ENCODE peak calls at places on chromosome 12, in six cellular contexts. Z, E, V, D, M and I are unnamed samples.
A peak's percentile ranks its signal among the peaks of the same experiment; 100 is the strongest.

GRCh38 chr12:113222730-113223531 is 1.7 kb downstream of the TPCN1 start:
- DNase-seq in V (no peak), M (no peak), E (peak; percentile 89), Z (no peak), D (peak; percentile 40), I (peak; percentile 61)

GRCh38 chr12:5796171-5797091 is 148.6 kb downstream of the ANO2 start:
- DNase-seq in V (peak; percentile 83), M (peak; percentile 49), D (peak; percentile 82), Z (no peak), E (peak; percentile 22), I (peak; percentile 30)

GRCh38 chr12:48041591-48042423 is 37.5 kb upstream of the COL2A1 start:
- DNase-seq in D (no peak), Z (no peak), M (no peak), V (no peak), E (no peak), I (no peak)

GRCh38 chr12:44618960-44619359 is 257.2 kb downstream of the NELL2 start:
- DNase-seq in D (no peak), Z (no peak), E (no peak), V (peak; percentile 58), M (no peak), I (peak; percentile 27)

GRCh38 chr12:44942714-44943113 is 66.6 kb upstream of the NELL2 start:
- DNase-seq in M (no peak), Z (no peak), V (no peak), E (no peak), D (no peak), I (no peak)

GRCh38 chr12:8956073-8956472 is 6.6 kb upstream of the M6PR start:
- DNase-seq in E (no peak), D (no peak), M (no peak), Z (no peak), V (no peak), I (no peak)

GRCh38 chr12:25852792-25853191 is 105.7 kb upstream of the RASSF8 start:
- DNase-seq in Z (no peak), V (no peak), E (peak; percentile 95), D (no peak), M (no peak), I (no peak)

GRCh38 chr12:103637429-103637828 is 50.4 kb downstream of the STAB2 start:
- DNase-seq in E (no peak), M (no peak), Z (no peak), V (no peak), D (no peak), I (no peak)

GRCh38 chr12:114684098-114684869 is at the start of gene TBX3:
- DNase-seq in D (peak; percentile 96), E (peak; percentile 99), Z (peak; percentile 98), V (peak; percentile 98), M (peak; percentile 95), I (no peak)

GRCh38 chr12:78473136-78473535 is 391.4 kb upstream of the SYT1 start:
- DNase-seq in V (no peak), Z (no peak), D (no peak), E (peak; percentile 38), M (no peak), I (no peak)

GRCh38 chr12:66115083-66115600 is 15.4 kb downstream of the LLPH start:
- DNase-seq in D (no peak), E (no peak), V (no peak), M (no peak), Z (no peak), I (no peak)

GRCh38 chr12:92065018-92065499 is 80.6 kb downstream of the BTG1 start:
- DNase-seq in V (no peak), D (no peak), E (no peak), Z (no peak), M (no peak), I (peak; percentile 23)

GRCh38 chr12:107328442-107329133 is 235.2 kb upstream of the CRY1 start:
- DNase-seq in Z (no peak), D (no peak), M (no peak), V (peak; percentile 13), E (peak; percentile 53), I (no peak)

GRCh38 chr12:64039285-64039871 is 182.7 kb downstream of the KICS2 start:
- DNase-seq in Z (no peak), V (peak; percentile 19), M (no peak), E (no peak), D (peak; percentile 35), I (no peak)

GRCh38 chr12:71399197-71399596 is 40.4 kb upstream of the LGR5 start:
- DNase-seq in V (no peak), D (no peak), M (no peak), Z (no peak), E (no peak), I (no peak)

GRCh38 chr12:132078190-132078589 is 65.9 kb downstream of the DDX51 start:
- DNase-seq in E (peak; percentile 73), Z (no peak), V (no peak), D (no peak), M (no peak), I (no peak)

GRCh38 chr12:104507672-104508071 is 50.9 kb downstream of the CHST11 start:
- DNase-seq in V (no peak), M (no peak), D (no peak), E (no peak), Z (no peak), I (no peak)

GRCh38 chr12:88510841-88511240 is 69.4 kb downstream of the KITLG start:
- DNase-seq in V (no peak), D (no peak), E (no peak), Z (no peak), M (no peak), I (no peak)

GRCh38 chr12:52798671-52799497 is 3.0 kb upstream of the KRT3 start:
- DNase-seq in V (no peak), Z (peak; percentile 31), E (peak; percentile 92), M (no peak), D (no peak), I (no peak)

GRCh38 chr12:32266756-32267155 is 132.6 kb upstream of the FGD4 start:
- DNase-seq in M (no peak), E (no peak), V (no peak), D (no peak), Z (no peak), I (no peak)

GRCh38 chr12:24752763-24753462 is 196.0 kb downstream of the BCAT1 start:
- DNase-seq in E (no peak), D (no peak), Z (no peak), M (no peak), V (no peak), I (no peak)

GRCh38 chr12:24750263-24750662 is 198.6 kb downstream of the BCAT1 start:
- DNase-seq in M (no peak), V (peak; percentile 71), E (no peak), D (peak; percentile 33), Z (no peak), I (no peak)

GRCh38 chr12:24748326-24748725 is 200.6 kb downstream of the BCAT1 start:
- DNase-seq in D (peak; percentile 52), V (peak; percentile 7), M (no peak), Z (no peak), E (no peak), I (no peak)

GRCh38 chr12:24749171-24749570 is 199.7 kb downstream of the BCAT1 start:
- DNase-seq in D (no peak), Z (no peak), V (no peak), E (no peak), M (no peak), I (no peak)

GRCh38 chr12:24751181-24751580 is 197.7 kb downstream of the BCAT1 start:
- DNase-seq in D (no peak), M (no peak), E (no peak), Z (no peak), V (no peak), I (no peak)
- H3K4me1 ChIP-seq in D (peaks cover 24% of the 10 kb centered on the region), M (peaks cover 7% of the 10 kb centered on the region), E (no peaks in the 10 kb centered on the region), Z (no peaks in the 10 kb centered on the region), V (peaks cover 35% of the 10 kb centered on the region), I (no peaks in the 10 kb centered on the region)

DNA sequence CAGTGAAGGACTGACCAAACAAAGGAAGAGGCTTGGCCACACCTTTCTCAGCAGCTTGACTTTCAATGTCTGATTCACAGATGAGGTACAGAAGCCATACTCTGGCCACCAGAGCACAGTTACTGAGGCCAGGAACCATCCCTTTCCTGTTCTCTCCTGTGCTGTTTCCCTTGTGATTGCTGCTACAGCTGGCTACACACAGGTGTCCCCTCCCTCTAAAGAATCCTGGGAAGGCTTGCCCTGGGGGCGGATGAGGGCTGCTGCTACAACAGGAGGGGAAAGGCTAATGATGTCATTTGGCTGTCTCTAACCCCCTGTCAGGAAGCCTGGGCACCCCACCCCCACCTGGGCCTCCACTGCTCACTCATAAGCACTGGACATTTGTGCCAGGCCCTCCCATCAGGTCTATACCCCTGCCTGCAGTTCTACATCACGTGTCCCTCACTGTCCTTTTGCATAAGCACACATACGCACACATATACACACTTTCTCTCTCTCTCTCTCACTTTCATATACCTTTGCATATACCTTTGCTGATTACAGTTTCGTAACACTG is 41.3 kb downstream of the PRPF40B start:
- DNase-seq in D (no peak), M (peak; percentile 40), E (peak; percentile 14), Z (no peak), V (no peak), I (peak; percentile 24)
- TF ChIP-seq EZH2phosphoT487 in D (no peak), M (no peak), E (no peak), Z (no peak), V (no peak), I (no peak)

DNA sequence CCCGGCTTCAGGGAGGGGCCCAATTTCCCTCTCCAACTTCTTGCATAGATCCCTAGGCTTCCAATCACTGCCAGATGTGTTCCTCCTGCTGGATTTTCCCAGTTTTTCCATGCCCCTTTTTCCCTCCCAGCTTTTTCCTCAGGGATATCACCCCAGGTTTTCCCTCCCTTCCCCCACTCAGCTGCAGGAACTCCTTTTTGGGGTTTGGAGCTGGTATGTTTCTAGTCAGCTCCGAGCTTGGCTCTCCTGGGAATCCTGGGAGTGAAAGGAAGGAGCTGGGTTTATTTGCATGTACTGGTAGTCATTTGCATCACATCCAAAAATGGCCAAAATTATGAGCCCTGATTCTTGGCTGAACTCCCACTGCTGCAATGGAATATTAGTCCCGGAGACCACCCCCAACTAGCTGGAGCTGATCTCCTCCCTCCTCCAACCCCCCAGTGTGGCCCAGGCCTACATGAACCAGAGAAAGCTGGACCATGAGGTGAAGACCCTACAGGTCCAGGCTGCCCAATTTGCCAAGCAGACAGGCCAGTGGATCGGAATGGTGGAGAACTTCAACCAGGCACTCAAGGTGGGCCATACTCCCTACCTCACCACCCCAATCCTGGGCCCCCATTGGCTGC is 1.4 kb upstream of the RDH5 start:
- DNase-seq in Z (no peak), E (no peak), D (peak; percentile 22), M (no peak), V (no peak), I (no peak)
- H3K4me1 ChIP-seq in Z (peaks cover 33% of the 10 kb centered on the region), E (peaks cover 66% of the 10 kb centered on the region), D (peaks cover 37% of the 10 kb centered on the region), M (peaks cover 29% of the 10 kb centered on the region), V (peaks cover 31% of the 10 kb centered on the region), I (peaks cover 28% of the 10 kb centered on the region)

DNA sequence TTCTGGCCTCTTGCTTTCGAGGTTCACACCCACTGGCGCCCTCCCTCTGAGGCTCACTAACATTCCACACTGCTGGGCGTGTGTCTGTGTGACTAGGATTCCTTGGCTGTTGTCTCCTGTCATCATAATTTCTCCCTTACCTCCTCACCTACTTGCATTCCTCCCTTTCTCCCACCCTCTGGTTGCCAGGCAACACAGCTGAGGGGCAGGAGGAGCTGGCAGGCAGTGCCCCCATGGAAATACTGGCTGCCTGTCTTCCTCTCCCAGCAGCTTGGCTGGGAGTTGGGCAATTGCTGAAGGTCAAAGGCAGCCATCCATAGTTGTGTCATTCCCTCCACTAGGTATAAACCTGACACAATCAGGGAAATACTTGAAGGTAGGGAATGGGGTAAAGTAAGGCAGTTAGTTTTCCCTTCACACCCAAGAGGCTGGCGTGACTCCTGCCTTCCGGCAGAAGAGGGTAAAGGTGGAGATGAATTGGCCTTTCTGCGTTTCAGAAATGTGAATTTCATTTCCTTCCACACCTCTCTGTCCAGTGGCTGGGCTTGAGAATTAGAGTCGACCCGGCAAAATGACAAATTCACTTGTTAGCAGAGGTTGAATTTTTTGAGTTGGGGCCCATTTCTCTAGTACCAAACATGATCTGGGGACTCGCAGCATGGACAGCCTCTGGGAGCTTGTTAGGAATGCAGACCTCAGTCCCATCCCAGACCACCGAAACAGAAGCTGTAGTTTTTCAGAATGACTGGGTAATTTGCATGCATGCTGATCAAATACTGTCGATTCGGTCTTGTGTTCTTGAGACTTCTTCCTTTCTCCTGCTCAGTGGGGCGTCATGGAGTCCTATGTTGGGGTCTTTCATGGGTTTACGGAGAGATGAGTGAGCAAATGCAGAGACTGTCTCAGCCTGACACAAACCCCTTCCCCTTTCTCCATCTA is 24.3 kb upstream of the EMP1 start:
- DNase-seq in M (no peak), Z (no peak), D (peak; percentile 67), V (peak; percentile 34), E (peak; percentile 64), I (no peak)
- TF ChIP-seq EZH2phosphoT487 in M (no peak), Z (no peak), D (no peak), V (no peak), E (no peak), I (no peak)